ENCODE peak calls at places on chromosomes 6 and 20, in four cellular contexts. L is activated CD8-positive, alpha-beta memory T cell treated with anti-CD3 and anti-CD28 coated beads, Interleukin-2, amount 50 U/mL, for 4 hours; G is anterior cingulate cortex; R is hypothalamus. N is an unnamed sample.

GRCh38 chr20:25402583-25402982 is 4.9 kb upstream of the GINS1 start:
- DNase-seq in L (no peak), G (no peak), R (no peak), N (no peak)

GRCh38 chr20:61816606-61817005 is 249.1 kb downstream of the TAF4 start:
- DNase-seq in R (no peak), G (no peak), L (no peak), N (no peak)

GRCh38 chr20:63687419-63688233 is 8.8 kb upstream of the TNFRSF6B start:
- DNase-seq in L (no peak), G (no peak), R (no peak), N (no peak)

GRCh38 chr6:119145111-119145510 is 66.6 kb upstream of the FAM184A start:
- DNase-seq in L (no peak), R (no peak), G (no peak), N (no peak)

GRCh38 chr6:6352772-6353171 is 32.3 kb upstream of the F13A1 start:
- DNase-seq in G (no peak), R (no peak), L (no peak), N (no peak)

GRCh38 chr6:34350100-34350936 is 42.2 kb downstream of the NUDT3 start:
- DNase-seq in L (no peak), G (no peak), R (no peak), N (no peak)

GRCh38 chr6:2231438-2231837 is 14.0 kb downstream of the GMDS start:
- DNase-seq in R (no peak), L (no peak), G (no peak), N (no peak)

GRCh38 chr6:113464959-113465358 is 392.2 kb upstream of the MARCKS start:
- DNase-seq in G (no peak), L (no peak), R (no peak), N (no peak)

GRCh38 chr6:137166247-137167098 is 7.0 kb downstream of the IL22RA2 start:
- DNase-seq in R (no peak), G (no peak), L (no peak), N (no peak)

GRCh38 chr20:23050847-23051627 is 1.6 kb upstream of the THBD start:
- DNase-seq in R (no peak), L (no peak), G (peak), N (peak)

GRCh38 chr6:121670511-121670910 is 235.1 kb downstream of the GJA1 start:
- DNase-seq in R (no peak), L (no peak), G (no peak), N (no peak)

N was measured in frontal cortex.